ENCODE peak calls at places on chromosomes 7 and 10, in four cellular contexts. S, F, A and D are unnamed samples.

GRCh38 chr7:74094224-74095095 is 10.9 kb downstream of the LIMK1 start:
- DNase-seq in F (peak), S (peak), A (peak), D (no peak)

GRCh38 chr7:140316165-140316661 is 82.1 kb downstream of the SLC37A3 start:
- DNase-seq in F (no peak), A (no peak), S (no peak), D (no peak)

GRCh38 chr10:125827133-125827532 is 3.8 kb downstream of the BCCIP start:
- DNase-seq in S (no peak), A (no peak), F (no peak), D (no peak)

GRCh38 chr10:14681305-14681704 is 93.4 kb downstream of the FAM107B start:
- DNase-seq in A (no peak), S (no peak), F (no peak), D (no peak)

GRCh38 chr10:23341004-23341403 is 3.6 kb downstream of the C10orf67 start:
- DNase-seq in S (no peak), A (no peak), F (no peak), D (no peak)

GRCh38 chr7:19119901-19120486 is 2.6 kb upstream of the TWIST1 start:
- DNase-seq in A (no peak), F (no peak), S (no peak), D (no peak)

GRCh38 chr7:46859963-46860475 is 721.9 kb downstream of the TNS3 start:
- DNase-seq in A (no peak), S (no peak), F (no peak), D (no peak)

GRCh38 chr7:5352440-5353010 is 69.8 kb downstream of the SLC29A4 start:
- DNase-seq in S (no peak), A (no peak), F (no peak), D (no peak)

GRCh38 chr10:51999089-51999488 is 299.7 kb upstream of the CSTF2T start:
- DNase-seq in A (no peak), F (no peak), S (no peak), D (no peak)

GRCh38 chr10:118459642-118460193 is 117.6 kb upstream of the FAM204A start:
- DNase-seq in A (peak), F (peak), S (no peak), D (peak)

GRCh38 chr7:137695942-137696341 is 150.8 kb downstream of the DGKI start:
- DNase-seq in A (no peak), F (no peak), S (no peak), D (no peak)

GRCh38 chr7:135204271-135204872 is 7.0 kb downstream of the WDR91 start:
- DNase-seq in S (no peak), F (no peak), A (no peak), D (no peak)

GRCh38 chr7:120949393-120949799 is 1.2 kb upstream of the ING3 start:
- DNase-seq in F (no peak), S (no peak), A (no peak), D (no peak)